ENCODE peak calls at places on chromosome 6, in nine cellular contexts. B, M, P, R, S, V, Q, F and H are unnamed samples.

GRCh38 chr6:137903933-137904821 is 37.1 kb downstream of the TNFAIP3 start:
- DNase-seq in Q (no peak), V (no peak), B (peak), M (peak), S (no peak), R (no peak), F (no peak), P (peak), H (no peak)

GRCh38 chr6:43980004-43980795 is 147.1 kb downstream of the MRPL14 start:
- DNase-seq in V (no peak), P (no peak), Q (no peak), F (peak), B (no peak), M (no peak), R (no peak), S (no peak), H (peak)

GRCh38 chr6:3769610-3770009 is 18.1 kb upstream of the PXDC1 start:
- DNase-seq in P (no peak), M (no peak), F (no peak), V (no peak), S (no peak), R (peak), Q (no peak), B (no peak), H (no peak)

GRCh38 chr6:150721411-150722266 is 122.0 kb downstream of the PLEKHG1 start:
- DNase-seq in Q (no peak), B (no peak), S (no peak), M (no peak), P (no peak), R (no peak), V (no peak), F (no peak), H (no peak)

GRCh38 chr6:111715321-111715720 is 109.6 kb upstream of the TRAF3IP2 start:
- DNase-seq in Q (no peak), R (no peak), S (no peak), M (no peak), P (no peak), B (no peak), F (no peak), V (no peak), H (no peak)

GRCh38 chr6:118708055-118708454 is 56.7 kb upstream of the CEP85L start:
- DNase-seq in S (no peak), B (peak), F (no peak), V (no peak), R (peak), M (peak), P (no peak), Q (no peak), H (no peak)

GRCh38 chr6:101640131-101640530 is 246.6 kb downstream of the GRIK2 start:
- DNase-seq in R (no peak), Q (no peak), V (no peak), P (no peak), M (no peak), S (no peak), F (no peak), B (no peak), H (no peak)

GRCh38 chr6:1312444-1313363 is 806 bp downstream of the FOXQ1 start:
- DNase-seq in B (peak), M (no peak), S (no peak), R (no peak), F (no peak), Q (no peak), V (no peak), P (peak), H (no peak)

GRCh38 chr6:119308048-119308570 is 41.5 kb downstream of the MAN1A1 start:
- DNase-seq in R (peak), V (no peak), F (no peak), S (no peak), M (peak), B (peak), P (no peak), Q (no peak), H (no peak)

GRCh38 chr6:118893095-118893881 is 664 bp upstream of the ASF1A start:
- DNase-seq in B (peak), P (no peak), Q (no peak), S (no peak), V (peak), F (peak), M (peak), R (peak), H (no peak)

GRCh38 chr6:108948252-108948651 is 100.0 kb downstream of the ARMC2 start:
- DNase-seq in R (no peak), P (no peak), S (no peak), B (no peak), M (no peak), Q (no peak), V (no peak), F (no peak), H (no peak)

GRCh38 chr6:87407896-87408720 is at the start of gene CFAP206:
- DNase-seq in M (peak), R (peak), S (peak), F (peak), B (peak), V (peak), P (peak), Q (peak), H (peak)
- TF ChIP-seq CTCF in M (peak), R (peak), S (no peak), F (no peak), B (no peak), V (no peak), P (peak), Q (no peak), H (peak)

GRCh38 chr6:79430913-79431312 is 106.3 kb downstream of the LCA5 start:
- DNase-seq in V (no peak), M (no peak), P (no peak), R (no peak), Q (no peak), B (no peak), F (no peak), S (no peak), H (no peak)

GRCh38 chr6:79426625-79427278 is 110.5 kb downstream of the LCA5 start:
- DNase-seq in B (no peak), S (no peak), Q (no peak), F (no peak), V (no peak), R (no peak), P (no peak), M (no peak), H (no peak)

GRCh38 chr6:79427721-79428120 is 109.5 kb downstream of the LCA5 start:
- DNase-seq in M (no peak), S (no peak), Q (no peak), B (no peak), F (no peak), P (no peak), R (no peak), V (no peak), H (no peak)

GRCh38 chr6:79432726-79433125 is 104.5 kb downstream of the LCA5 start:
- DNase-seq in M (no peak), V (no peak), Q (no peak), P (no peak), R (no peak), B (no peak), S (no peak), F (no peak), H (no peak)

DNA sequence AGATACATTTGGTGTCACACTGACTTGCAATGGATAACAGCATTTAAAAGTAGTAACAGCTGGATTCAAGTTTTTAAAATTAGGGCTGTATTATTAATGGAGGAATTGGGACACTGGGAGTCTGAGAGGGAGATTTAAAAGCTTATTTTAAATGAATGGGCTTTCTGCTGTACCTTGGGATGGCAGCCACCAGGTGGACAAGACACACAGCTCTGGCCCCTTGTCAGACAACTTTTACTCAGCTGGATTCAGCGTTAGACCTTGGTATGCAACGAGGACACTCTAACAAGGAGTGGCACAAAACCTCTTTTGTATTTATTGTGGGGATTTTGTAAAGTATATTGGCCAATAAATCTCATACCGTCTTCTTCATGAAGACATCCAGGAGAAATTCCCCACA is 105.8 kb downstream of the LCA5 start:
- DNase-seq in M (peak), P (no peak), S (no peak), B (peak), F (no peak), R (no peak), V (no peak), Q (no peak), H (no peak)
- TF ChIP-seq CTCF in M (peak), P (no peak), S (peak), B (no peak), F (no peak), R (no peak), V (no peak), Q (no peak), H (peak)

GRCh38 chr6:36979343-36979742 is 6.7 kb downstream of the MTCH1 start:
- DNase-seq in S (no peak), M (no peak), V (peak), R (no peak), Q (peak), F (peak), B (peak), P (no peak), H (no peak)
- TF ChIP-seq CTCF in S (peak), M (peak), V (peak), R (no peak), Q (peak), F (peak), B (no peak), P (peak), H (peak)

GRCh38 chr6:42958125-42958524 is 2.4 kb upstream of the GNMT start:
- DNase-seq in B (peak), P (no peak), S (no peak), Q (no peak), R (no peak), M (no peak), F (no peak), V (no peak), H (no peak)
- TF ChIP-seq CTCF in B (no peak), P (no peak), S (no peak), Q (no peak), R (no peak), M (peak), F (no peak), V (no peak), H (peak)

DNA sequence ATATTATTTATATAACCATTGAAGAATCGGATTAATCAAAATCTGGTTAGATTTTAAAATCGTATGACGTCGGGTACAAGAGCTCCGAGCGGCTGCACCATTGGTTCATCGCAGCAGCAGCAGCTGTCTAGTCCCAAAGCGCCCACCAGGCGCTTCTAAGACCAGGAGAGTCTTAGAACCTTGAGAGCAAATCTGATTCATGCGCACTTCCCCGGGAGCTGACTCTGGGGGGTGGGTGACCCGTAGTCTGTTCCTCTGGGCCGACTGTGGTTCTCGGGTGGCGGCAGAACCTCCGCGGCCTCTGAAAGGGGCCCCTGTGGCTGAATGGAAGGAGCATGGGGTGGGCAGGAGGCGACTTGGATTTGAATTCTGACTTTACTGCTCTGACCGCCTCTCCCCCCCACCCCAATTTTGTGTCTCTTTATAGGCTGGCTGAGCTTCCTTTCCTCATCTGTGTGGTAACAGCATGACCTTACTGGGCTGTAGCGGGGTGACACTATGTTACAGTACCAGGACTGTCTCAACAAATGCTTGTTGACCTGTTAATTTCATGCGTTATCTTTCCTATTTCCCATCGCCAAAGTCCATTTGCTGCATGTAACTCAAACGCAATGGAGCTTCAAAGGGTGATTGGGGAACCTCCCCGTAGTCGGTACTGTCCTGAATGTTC is 119.7 kb downstream of the RTN4IP1 start:
- DNase-seq in V (no peak), M (no peak), F (no peak), R (peak), Q (no peak), B (no peak), P (no peak), S (no peak), H (no peak)
- TF ChIP-seq CTCF in V (no peak), M (no peak), F (no peak), R (no peak), Q (no peak), B (no peak), P (no peak), S (peak), H (peak)

DNA sequence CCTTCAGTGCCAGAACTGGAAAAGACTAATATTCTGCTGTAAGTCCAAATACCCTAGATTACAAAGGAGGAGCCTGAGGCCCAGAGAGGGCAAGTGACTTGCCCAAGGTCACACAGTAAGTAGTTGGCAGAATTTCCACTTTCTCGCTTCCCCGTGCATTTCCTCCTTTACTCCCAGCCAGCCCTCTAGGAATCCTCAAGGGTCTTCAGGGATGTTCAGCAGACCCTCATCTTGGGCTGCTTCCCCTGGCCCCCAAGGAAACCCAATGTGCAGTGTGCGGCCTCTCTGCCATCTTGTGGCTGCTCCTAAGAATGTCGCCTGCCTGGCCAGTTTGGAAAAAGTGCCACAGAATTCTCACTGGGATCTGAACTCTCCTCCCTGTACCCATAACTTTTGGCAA is 217.7 kb upstream of the LRFN2 start:
- DNase-seq in R (no peak), F (no peak), S (no peak), P (no peak), M (no peak), B (no peak), V (no peak), Q (no peak), H (no peak)
- TF ChIP-seq CTCF in R (no peak), F (no peak), S (peak), P (peak), M (no peak), B (no peak), V (no peak), Q (peak), H (peak)

DNA sequence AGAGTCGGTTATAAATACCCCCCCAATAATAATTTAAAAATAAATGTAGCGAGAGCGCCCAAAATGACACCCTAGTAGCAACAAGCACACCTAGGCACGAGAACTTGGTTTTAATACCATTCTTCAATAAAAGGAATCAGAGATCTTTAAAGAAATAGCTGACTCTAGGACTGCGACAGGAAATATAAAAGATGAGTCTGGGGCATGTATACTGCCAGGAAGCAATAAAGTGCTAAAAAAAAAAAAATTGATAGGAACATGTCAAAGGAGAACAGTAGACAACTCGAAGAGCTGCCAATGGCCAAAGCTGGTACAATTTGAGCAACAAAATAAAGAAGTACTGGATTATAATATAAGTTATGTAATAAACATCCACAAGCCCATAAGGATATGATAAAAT is 2.2 kb downstream of the PNISR start:
- DNase-seq in R (no peak), B (no peak), M (no peak), Q (no peak), F (no peak), P (no peak), V (no peak), S (no peak), H (no peak)
- TF ChIP-seq CTCF in R (no peak), B (no peak), M (no peak), Q (no peak), F (no peak), P (no peak), V (no peak), S (no peak), H (no peak)

DNA sequence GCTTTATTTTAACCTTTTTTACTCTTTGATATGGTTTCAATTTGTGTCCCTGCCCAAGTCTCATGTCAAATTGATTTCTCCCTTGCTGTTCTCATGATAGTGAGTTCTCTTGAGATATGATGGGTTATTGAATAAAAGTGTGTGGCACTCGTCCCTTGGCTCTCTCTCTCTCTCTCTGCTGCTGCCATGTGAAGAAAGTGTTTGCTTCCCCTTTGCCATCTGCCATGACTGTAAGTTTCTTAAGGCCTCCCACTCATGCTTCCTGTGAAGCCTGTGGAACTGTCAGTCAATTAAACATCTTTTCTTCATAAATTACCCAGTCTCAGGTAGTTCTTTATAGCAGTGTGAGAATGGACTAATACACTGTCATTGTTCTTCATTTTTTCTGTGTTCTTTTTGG is 48.5 kb downstream of the LIN28B start:
- DNase-seq in R (no peak), P (no peak), V (no peak), F (no peak), Q (no peak), M (no peak), S (no peak), B (no peak), H (no peak)
- TF ChIP-seq CTCF in R (no peak), P (no peak), V (no peak), F (no peak), Q (no peak), M (no peak), S (no peak), B (no peak), H (no peak)